ENCODE peak calls at places on chromosomes 4 and X, in seven cellular contexts. L is cardiac muscle cell, T is fibroblast of lung, O is kidney, K is fibroblast of mammary gland, X is H9, Y is neural crest cell. C is an unnamed sample.

GRCh38 chr4:182492456-182492855 is 249.3 kb downstream of the TENM3 start:
- DNase-seq in Y (no peak), L (peak; percentile 36), X (no peak), O (no peak), T (peak; percentile 76), K (peak; percentile 72), C (no peak)

GRCh38 chr4:118865091-118865708 is 23.5 kb upstream of the SYNPO2 start:
- DNase-seq in X (peak; percentile 77), T (peak; percentile 66), L (peak; percentile 68), O (no peak), K (peak; percentile 61), Y (peak; percentile 8), C (peak; percentile 30)

GRCh38 chrX:125193921-125194320 is 125.8 kb upstream of the TEX13C start:
- DNase-seq in L (no peak), O (no peak), X (no peak), T (no peak), Y (no peak), K (no peak), C (no peak)

GRCh38 chr4:152480901-152481300 is 55.0 kb downstream of the FBXW7 start:
- DNase-seq in L (no peak), O (no peak), X (no peak), Y (no peak), T (no peak), K (no peak), C (no peak)

GRCh38 chr4:32589853-32590252 is 1869.7 kb downstream of the PCDH7 start:
- DNase-seq in O (no peak), X (no peak), T (no peak), K (no peak), L (no peak), Y (no peak), C (no peak)

GRCh38 chrX:13048265-13048664 is 3.8 kb upstream of the FAM9C start:
- DNase-seq in L (no peak), T (peak; percentile 64), K (peak; percentile 87), Y (no peak), O (no peak), X (no peak), C (no peak)

GRCh38 chrX:148380614-148381561 is 119.5 kb upstream of the AFF2 start:
- DNase-seq in L (no peak), X (no peak), O (no peak), K (no peak), Y (no peak), T (no peak), C (no peak)

GRCh38 chr4:138616775-138617174 is 374.6 kb upstream of the SLC7A11 start:
- DNase-seq in Y (no peak), K (peak; percentile 25), T (peak; percentile 14), L (peak; percentile 68), X (no peak), O (no peak), C (no peak)

GRCh38 chr4:170672571-170672970 is 582.8 kb upstream of the AADAT start:
- DNase-seq in X (no peak), L (no peak), T (no peak), K (peak; percentile 57), Y (no peak), O (no peak), C (no peak)

GRCh38 chr4:84499065-84499982 is at the start of gene NKX6-1:
- DNase-seq in K (peak; percentile 80), O (peak; percentile 85), L (peak; percentile 62), T (peak; percentile 55), X (peak; percentile 95), Y (peak; percentile 76), C (peak; percentile 92)

GRCh38 chr4:101981756-101982155 is 191.2 kb downstream of the BANK1 start:
- DNase-seq in K (no peak), T (no peak), O (no peak), L (no peak), X (no peak), Y (no peak), C (no peak)

GRCh38 chr4:7132249-7132648 is 60.1 kb upstream of the SORCS2 start:
- DNase-seq in K (no peak), L (no peak), Y (no peak), O (no peak), X (no peak), T (no peak), C (no peak)

GRCh38 chrX:106670631-106671030 is 55.9 kb upstream of the RNF128 start:
- DNase-seq in K (peak; percentile 23), L (no peak), Y (no peak), T (peak; percentile 8), O (no peak), X (no peak), C (no peak)

GRCh38 chr4:38860788-38861424 is 4.3 kb upstream of the TLR6 start:
- DNase-seq in K (peak; percentile 51), T (peak; percentile 33), O (no peak), X (peak; percentile 77), Y (peak; percentile 14), L (peak; percentile 59), C (peak; percentile 63)

GRCh38 chr4:4599886-4600285 is 58.0 kb upstream of the STX18 start:
- DNase-seq in T (no peak), Y (no peak), L (no peak), K (no peak), O (no peak), X (no peak), C (no peak)

GRCh38 chrX:67777148-67777547 is 233.3 kb downstream of the AR start:
- DNase-seq in L (no peak), K (no peak), T (no peak), O (no peak), X (no peak), Y (no peak), C (no peak)

GRCh38 chr4:2799444-2799911 is 6.6 kb downstream of the SH3BP2 start:
- DNase-seq in K (no peak), T (no peak), O (peak; percentile 76), L (no peak), Y (no peak), X (no peak), C (peak; percentile 3)

GRCh38 chr4:66235876-66236275 is 565.6 kb upstream of the EPHA5 start:
- DNase-seq in Y (no peak), L (no peak), O (no peak), K (no peak), X (no peak), T (no peak), C (no peak)

GRCh38 chr4:120561648-120562047 is 360.9 kb downstream of the PRDM5 start:
- DNase-seq in K (no peak), T (no peak), Y (no peak), X (peak; percentile 78), O (no peak), L (no peak), C (no peak)

GRCh38 chrX:42073468-42073867 is 150.1 kb upstream of the CASK start:
- DNase-seq in K (no peak), L (no peak), T (no peak), Y (no peak), O (no peak), X (no peak), C (no peak)

GRCh38 chr4:140252742-140253555 is 99.0 kb upstream of the MAML3 start:
- DNase-seq in T (peak; percentile 72), Y (peak; percentile 87), O (peak; percentile 91), L (peak; percentile 88), K (peak; percentile 72), X (peak; percentile 81), C (peak; percentile 91)

GRCh38 chr4:85039526-85039925 is 73.0 kb upstream of the WDFY3 start:
- DNase-seq in O (no peak), K (peak; percentile 98), T (peak; percentile 83), L (peak; percentile 67), Y (no peak), X (no peak), C (no peak)

GRCh38 chr4:188854451-188854850 is 715.2 kb downstream of the TRIML1 start:
- DNase-seq in O (no peak), X (no peak), L (no peak), Y (no peak), K (peak; percentile 15), T (peak; percentile 2), C (no peak)

GRCh38 chr4:56132835-56133234 is 184.1 kb downstream of the CEP135 start:
- DNase-seq in T (no peak), O (no peak), K (no peak), Y (no peak), X (no peak), L (peak; percentile 61), C (no peak)

GRCh38 chr4:159725571-159725970 is 622.7 kb downstream of the RAPGEF2 start:
- DNase-seq in X (no peak), L (no peak), Y (no peak), T (no peak), O (no peak), K (no peak), C (no peak)

GRCh38 chr4:77157859-77158486 is 966 bp downstream of the CCNG2 start:
- DNase-seq in L (peak; percentile 93), X (peak; percentile 94), Y (peak; percentile 83), O (peak; percentile 98), K (peak; percentile 74), T (peak; percentile 87), C (peak; percentile 92)
- TF ChIP-seq CTCF in L (no peak), X (peak; percentile 10), Y (no peak), O (peak; percentile 18), K (no peak), T (no peak), C (no peak)

GRCh38 chr4:90357117-90357710 is 230.0 kb downstream of the CCSER1 start:
- DNase-seq in X (no peak), K (peak; percentile 82), T (peak; percentile 89), O (no peak), L (peak; percentile 88), Y (no peak), C (no peak)
- TF ChIP-seq CTCF in X (peak; percentile 79), K (peak; percentile 67), T (peak; percentile 44), O (peak; percentile 43), L (peak; percentile 69), Y (peak; percentile 80), C (peak; percentile 34)

GRCh38 chr4:166198921-166199320 is 325.9 kb downstream of the TLL1 start:
- DNase-seq in Y (no peak), K (no peak), X (no peak), O (no peak), T (no peak), L (no peak), C (no peak)

GRCh38 chr4:166197166-166197565 is 324.1 kb downstream of the TLL1 start:
- DNase-seq in O (no peak), X (no peak), T (no peak), L (no peak), Y (no peak), K (no peak), C (no peak)

GRCh38 chr4:166195101-166195500 is 322.1 kb downstream of the TLL1 start:
- DNase-seq in T (no peak), O (no peak), X (no peak), Y (no peak), K (no peak), L (no peak), C (no peak)

GRCh38 chr4:166198041-166198440 is 325.0 kb downstream of the TLL1 start:
- DNase-seq in K (no peak), L (peak; percentile 15), Y (no peak), T (no peak), O (no peak), X (peak; percentile 63), C (no peak)

DNA sequence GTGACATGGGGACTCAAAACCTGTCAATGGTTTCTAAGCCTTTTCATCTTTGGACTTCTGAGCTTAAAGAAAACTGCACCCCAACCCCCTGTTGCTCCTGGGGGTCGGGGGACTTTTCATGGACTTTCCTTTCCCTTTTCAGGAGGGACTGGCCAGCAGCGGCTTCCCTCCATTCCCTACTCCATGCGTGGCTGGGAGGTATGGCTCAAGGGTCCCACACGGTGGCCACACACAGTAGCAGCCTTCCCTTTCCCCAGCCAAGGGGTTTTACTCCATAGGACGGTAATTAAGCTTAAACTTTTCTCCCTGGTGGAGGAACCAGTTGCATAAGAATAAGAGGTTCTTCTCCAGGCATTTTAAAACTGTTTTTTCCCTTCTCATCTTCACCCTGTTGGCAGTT is 325.5 kb downstream of the TLL1 start:
- DNase-seq in X (peak; percentile 44), K (no peak), O (no peak), L (no peak), T (no peak), Y (no peak), C (no peak)
- TF ChIP-seq CTCF in X (peak; percentile 36), K (no peak), O (no peak), L (no peak), T (no peak), Y (no peak), C (no peak)

GRCh38 chrX:149962859-149963757 is 24.8 kb upstream of the EOLA2 start:
- DNase-seq in T (peak; percentile 70), L (peak; percentile 70), O (no peak), K (peak; percentile 66), X (peak; percentile 36), Y (peak; percentile 26), C (peak; percentile 31)
- TF ChIP-seq CTCF in T (peak; percentile 70), L (peak; percentile 63), O (peak; percentile 71), K (peak; percentile 75), X (peak; percentile 67), Y (peak; percentile 70), C (peak; percentile 39)